ENCODE peak calls at places on chromosomes 5 and 9, in four cellular contexts. One of them, this sample, is unnamed. For H3K4me1, the result is how much of the 10 kb centered on the place peaks cover.

GRCh38 chr9:113526841-113527240 is 63.3 kb downstream of the RGS3 start:
- DNase-seq in lung: no peak
- DNase-seq in Caco-2: no peak
- DNase-seq in MM.1S: no peak
- DNase-seq in this sample: no peak

GRCh38 chr5:35129921-35130485 is 82.3 kb upstream of the AGXT2 start:
- DNase-seq in lung: no peak
- DNase-seq in Caco-2: no peak
- DNase-seq in MM.1S: no peak
- DNase-seq in this sample: peak

GRCh38 chr9:84744195-84744594 is 74.7 kb downstream of the NTRK2 start:
- DNase-seq in lung: no peak
- DNase-seq in Caco-2: no peak
- DNase-seq in MM.1S: no peak
- DNase-seq in this sample: no peak

GRCh38 chr9:21454149-21454548 is 13.9 kb downstream of the IFNA1 start:
- DNase-seq in lung: no peak
- DNase-seq in Caco-2: no peak
- DNase-seq in MM.1S: no peak
- DNase-seq in this sample: peak

GRCh38 chr5:108686676-108687075 is 61.0 kb upstream of the FER start:
- DNase-seq in lung: no peak
- DNase-seq in Caco-2: no peak
- DNase-seq in MM.1S: no peak
- DNase-seq in this sample: no peak

GRCh38 chr9:84953252-84953773 is 283.8 kb downstream of the NTRK2 start:
- DNase-seq in lung: no peak
- DNase-seq in Caco-2: no peak
- DNase-seq in MM.1S: no peak
- DNase-seq in this sample: no peak

GRCh38 chr5:126000533-126000932 is 422.7 kb upstream of the GRAMD2B start:
- DNase-seq in lung: no peak
- DNase-seq in Caco-2: no peak
- DNase-seq in MM.1S: no peak
- DNase-seq in this sample: no peak

GRCh38 chr5:107088907-107089306 is 581.8 kb downstream of the EFNA5 start:
- DNase-seq in lung: no peak
- DNase-seq in Caco-2: no peak
- DNase-seq in MM.1S: no peak
- DNase-seq in this sample: no peak

GRCh38 chr5:9715891-9716335 is 85.8 kb upstream of the TAS2R1 start:
- DNase-seq in lung: no peak
- DNase-seq in Caco-2: no peak
- DNase-seq in MM.1S: no peak
- DNase-seq in this sample: no peak

GRCh38 chr9:130414910-130415746 is 29.6 kb upstream of the ASS1 start:
- DNase-seq in lung: no peak
- DNase-seq in Caco-2: no peak
- DNase-seq in MM.1S: no peak
- DNase-seq in this sample: peak

GRCh38 chr5:125526940-125527339 is 780.5 kb upstream of the ZNF608 start:
- DNase-seq in lung: no peak
- DNase-seq in Caco-2: no peak
- DNase-seq in MM.1S: no peak
- DNase-seq in this sample: no peak

GRCh38 chr9:22452415-22453010 is 5.9 kb downstream of the DMRTA1 start:
- DNase-seq in lung: peak
- DNase-seq in Caco-2: no peak
- DNase-seq in MM.1S: peak
- DNase-seq in this sample: peak

GRCh38 chr5:148961261-148962199 is 101.3 kb downstream of the SH3TC2 start:
- DNase-seq in lung: no peak
- DNase-seq in Caco-2: no peak
- DNase-seq in MM.1S: no peak
- DNase-seq in this sample: no peak

GRCh38 chr5:82512025-82512424 is 233.9 kb upstream of the RPS23 start:
- DNase-seq in lung: no peak
- DNase-seq in Caco-2: no peak
- DNase-seq in MM.1S: peak
- DNase-seq in this sample: no peak

GRCh38 chr9:16023466-16023865 is 470.6 kb downstream of the CCDC171 start:
- DNase-seq in lung: no peak
- DNase-seq in Caco-2: no peak
- DNase-seq in MM.1S: no peak
- DNase-seq in this sample: no peak

GRCh38 chr9:118183571-118183970 is 479.4 kb downstream of the TLR4 start:
- DNase-seq in lung: no peak
- DNase-seq in Caco-2: no peak
- DNase-seq in MM.1S: no peak
- DNase-seq in this sample: no peak

GRCh38 chr9:113621309-113621791 is 157.8 kb downstream of the RGS3 start:
- DNase-seq in lung: no peak
- DNase-seq in Caco-2: no peak
- DNase-seq in MM.1S: no peak
- DNase-seq in this sample: no peak

GRCh38 chr5:127203818-127204217 is 86.8 kb upstream of the MEGF10 start:
- DNase-seq in lung: no peak
- DNase-seq in Caco-2: no peak
- DNase-seq in MM.1S: peak
- DNase-seq in this sample: no peak

GRCh38 chr5:150144211-150144801 is 11.3 kb downstream of the PDGFRB start:
- DNase-seq in lung: peak
- DNase-seq in Caco-2: no peak
- DNase-seq in MM.1S: no peak
- DNase-seq in this sample: no peak

GRCh38 chr9:2132484-2133082 is 117.4 kb downstream of the SMARCA2 start:
- DNase-seq in lung: no peak
- DNase-seq in Caco-2: no peak
- DNase-seq in MM.1S: peak
- DNase-seq in this sample: peak

GRCh38 chr5:16886366-16886736 is 49.7 kb downstream of the MYO10 start:
- DNase-seq in lung: no peak
- DNase-seq in Caco-2: no peak
- DNase-seq in MM.1S: no peak
- DNase-seq in this sample: no peak

GRCh38 chr5:158843305-158843704 is 256.4 kb downstream of the EBF1 start:
- DNase-seq in lung: no peak
- DNase-seq in Caco-2: no peak
- DNase-seq in MM.1S: no peak
- DNase-seq in this sample: no peak

GRCh38 chr5:164317676-164318075 is 812.3 kb downstream of the MAT2B start:
- DNase-seq in lung: no peak
- DNase-seq in Caco-2: no peak
- DNase-seq in MM.1S: no peak
- DNase-seq in this sample: no peak

GRCh38 chr9:130660683-130661460 is 3.5 kb upstream of the PRDM12 start:
- DNase-seq in lung: no peak
- DNase-seq in Caco-2: no peak
- DNase-seq in MM.1S: no peak
- DNase-seq in this sample: no peak

GRCh38 chr9:134463293-134463692 is 137.0 kb downstream of the RXRA start:
- DNase-seq in lung: no peak
- DNase-seq in Caco-2: no peak
- DNase-seq in MM.1S: no peak
- DNase-seq in this sample: no peak

GRCh38 chr9:134460206-134460605 is 134.0 kb downstream of the RXRA start:
- DNase-seq in lung: no peak
- DNase-seq in Caco-2: no peak
- DNase-seq in MM.1S: no peak
- DNase-seq in this sample: no peak

GRCh38 chr9:134460904-134461303 is 134.6 kb downstream of the RXRA start:
- DNase-seq in lung: no peak
- DNase-seq in Caco-2: no peak
- DNase-seq in MM.1S: no peak
- DNase-seq in this sample: no peak

GRCh38 chr9:134461436-134461982 is 135.3 kb downstream of the RXRA start:
- DNase-seq in lung: no peak
- DNase-seq in Caco-2: no peak
- DNase-seq in MM.1S: no peak
- DNase-seq in this sample: no peak

DNA sequence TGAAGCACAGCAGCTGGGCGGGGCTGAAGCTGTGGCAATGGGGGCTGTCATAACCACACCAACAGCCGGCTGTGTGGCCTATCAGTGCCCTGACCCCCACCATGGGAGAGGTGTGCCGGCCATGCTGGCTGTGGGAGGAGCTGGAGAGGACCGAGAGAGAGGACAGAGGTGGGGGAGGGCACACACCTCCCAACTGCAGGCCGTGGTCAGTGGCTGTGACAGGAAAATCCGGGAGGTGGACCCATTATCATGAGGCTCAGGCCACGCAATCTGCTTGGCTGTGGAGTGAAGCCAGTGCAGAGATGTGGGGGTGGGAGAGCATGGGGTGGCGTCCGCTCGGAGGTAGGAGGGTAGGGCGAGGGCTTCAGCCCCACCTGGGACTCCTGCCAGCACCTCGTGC is 136.0 kb downstream of the RXRA start:
- DNase-seq in lung: no peak
- DNase-seq in Caco-2: no peak
- DNase-seq in MM.1S: no peak
- DNase-seq in this sample: no peak
- H3K4me1 ChIP-seq in lung: under half
- H3K4me1 ChIP-seq in Caco-2: under half
- H3K4me1 ChIP-seq in MM.1S: under half
- H3K4me1 ChIP-seq in this sample: under half

GRCh38 chr9:87271696-87272477 is 225.8 kb upstream of the DAPK1 start:
- DNase-seq in lung: no peak
- DNase-seq in Caco-2: no peak
- DNase-seq in MM.1S: peak
- DNase-seq in this sample: no peak

GRCh38 chr9:87269777-87270176 is 227.9 kb upstream of the DAPK1 start:
- DNase-seq in lung: no peak
- DNase-seq in Caco-2: no peak
- DNase-seq in MM.1S: no peak
- DNase-seq in this sample: no peak

GRCh38 chr9:87269296-87269695 is 228.4 kb upstream of the DAPK1 start:
- DNase-seq in lung: no peak
- DNase-seq in Caco-2: no peak
- DNase-seq in MM.1S: no peak
- DNase-seq in this sample: no peak

GRCh38 chr9:87267701-87268100 is 230.0 kb upstream of the DAPK1 start:
- DNase-seq in lung: no peak
- DNase-seq in Caco-2: no peak
- DNase-seq in MM.1S: no peak
- DNase-seq in this sample: no peak

GRCh38 chr9:87270241-87271234 is 227.1 kb upstream of the DAPK1 start:
- DNase-seq in lung: no peak
- DNase-seq in Caco-2: no peak
- DNase-seq in MM.1S: peak
- DNase-seq in this sample: peak
- H3K4me1 ChIP-seq in lung: under half
- H3K4me1 ChIP-seq in Caco-2: under half
- H3K4me1 ChIP-seq in MM.1S: under half
- H3K4me1 ChIP-seq in this sample: under half

GRCh38 chr9:128903079-128903461 is 17.7 kb upstream of the PHYHD1 start:
- DNase-seq in lung: no peak
- DNase-seq in Caco-2: no peak
- DNase-seq in MM.1S: no peak
- DNase-seq in this sample: no peak
- H3K4me1 ChIP-seq in lung: under half
- H3K4me1 ChIP-seq in Caco-2: under half
- H3K4me1 ChIP-seq in MM.1S: under half
- H3K4me1 ChIP-seq in this sample: under half

GRCh38 chr5:72305194-72306142 is 14.6 kb downstream of the MRPS27 start:
- DNase-seq in lung: no peak
- DNase-seq in Caco-2: no peak
- DNase-seq in MM.1S: no peak
- DNase-seq in this sample: no peak

GRCh38 chr5:72298711-72299110 is 21.3 kb downstream of the MRPS27 start:
- DNase-seq in lung: no peak
- DNase-seq in Caco-2: no peak
- DNase-seq in MM.1S: no peak
- DNase-seq in this sample: no peak

GRCh38 chr5:72300590-72301339 is 19.3 kb downstream of the MRPS27 start:
- DNase-seq in lung: no peak
- DNase-seq in Caco-2: no peak
- DNase-seq in MM.1S: no peak
- DNase-seq in this sample: no peak

GRCh38 chr5:72302171-72302570 is 17.9 kb downstream of the MRPS27 start:
- DNase-seq in lung: no peak
- DNase-seq in Caco-2: no peak
- DNase-seq in MM.1S: no peak
- DNase-seq in this sample: no peak

DNA sequence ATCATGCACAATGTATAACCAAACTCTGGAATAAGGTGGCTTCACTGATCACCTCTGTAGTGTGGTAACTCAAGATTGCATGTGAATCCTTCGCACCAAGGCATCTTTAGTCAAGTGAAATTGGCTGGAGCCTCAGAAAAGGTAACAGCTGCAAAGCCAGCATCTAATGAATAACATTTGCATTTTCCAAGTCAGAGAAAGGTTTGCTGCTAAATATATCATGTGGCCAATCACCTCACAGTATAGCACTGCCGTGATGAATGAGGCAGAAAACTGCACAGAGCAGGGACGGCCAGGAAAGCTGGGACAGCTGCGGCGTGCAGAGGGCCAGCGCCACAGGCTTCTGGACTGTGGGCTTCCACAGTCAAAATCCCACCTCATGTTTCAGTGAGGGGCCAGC is 18.5 kb downstream of the MRPS27 start:
- DNase-seq in lung: no peak
- DNase-seq in Caco-2: no peak
- DNase-seq in MM.1S: no peak
- DNase-seq in this sample: no peak
- H3K4me1 ChIP-seq in lung: under half
- H3K4me1 ChIP-seq in Caco-2: under half
- H3K4me1 ChIP-seq in MM.1S: under half
- H3K4me1 ChIP-seq in this sample: under half

GRCh38 chr5:154476343-154477213 is 1.4 kb downstream of the HAND1 start:
- DNase-seq in lung: no peak
- DNase-seq in Caco-2: no peak
- DNase-seq in MM.1S: no peak
- DNase-seq in this sample: no peak
- H3K4me1 ChIP-seq in lung: under half
- H3K4me1 ChIP-seq in Caco-2: under half
- H3K4me1 ChIP-seq in MM.1S: under half
- H3K4me1 ChIP-seq in this sample: under half

GRCh38 chr5:114988096-114988495 is 181.6 kb downstream of the TRIM36 start:
- DNase-seq in lung: no peak
- DNase-seq in Caco-2: no peak
- DNase-seq in MM.1S: no peak
- DNase-seq in this sample: no peak
- H3K4me1 ChIP-seq in lung: under half
- H3K4me1 ChIP-seq in Caco-2: under half
- H3K4me1 ChIP-seq in MM.1S: under half
- H3K4me1 ChIP-seq in this sample: under half

GRCh38 chr5:59713488-59713844 is 180.1 kb downstream of the PDE4D start:
- DNase-seq in lung: no peak
- DNase-seq in Caco-2: no peak
- DNase-seq in MM.1S: no peak
- DNase-seq in this sample: no peak
- H3K4me1 ChIP-seq in lung: under half
- H3K4me1 ChIP-seq in Caco-2: under half
- H3K4me1 ChIP-seq in MM.1S: under half
- H3K4me1 ChIP-seq in this sample: under half

GRCh38 chr5:69279517-69279916 is 44.8 kb downstream of the CDK7 start:
- DNase-seq in lung: no peak
- DNase-seq in Caco-2: no peak
- DNase-seq in MM.1S: no peak
- DNase-seq in this sample: no peak
- H3K4me1 ChIP-seq in lung: under half
- H3K4me1 ChIP-seq in Caco-2: under half
- H3K4me1 ChIP-seq in MM.1S: under half
- H3K4me1 ChIP-seq in this sample: under half